ENCODE peak calls at places on chromosomes 16 and 17, in ten cellular contexts. B is stomach, I is cardiac fibroblast, W is lower leg skin, F is RWPE1, M is A549, D is mucosa of descending colon, G is kidney, V is IMR-90, T is PC-3. Q is an unnamed sample.
A peak's percentile ranks its signal among the peaks of the same experiment; 100 is the strongest.

GRCh38 chr17:5680766-5681165 is 96.5 kb upstream of the NLRP1 start:
- DNase-seq in B (no peak), I (no peak), W (no peak), F (no peak), M (no peak), D (no peak), G (no peak), V (no peak), T (no peak), Q (no peak)

GRCh38 chr16:68548947-68549346 is 9.9 kb downstream of the ZFP90 start:
- DNase-seq in B (no peak), I (no peak), W (no peak), F (no peak), M (no peak), D (no peak), G (no peak), V (no peak), T (no peak), Q (no peak)

GRCh38 chr17:9842057-9842758 is 16.5 kb downstream of the GLP2R start:
- DNase-seq in B (peak; percentile 27), I (peak; percentile 86), W (peak; percentile 88), F (no peak), M (peak; percentile 92), D (peak; percentile 29), G (no peak), V (peak; percentile 77), T (peak; percentile 62), Q (no peak)

GRCh38 chr16:72312862-72313261 is 140.9 kb upstream of the PMFBP1 start:
- DNase-seq in B (no peak), I (peak; percentile 22), W (no peak), F (no peak), M (no peak), D (no peak), G (no peak), V (peak; percentile 25), T (no peak), Q (no peak)

GRCh38 chr17:76427457-76428231 is 25.3 kb downstream of the UBE2O start:
- DNase-seq in B (no peak), I (peak; percentile 79), W (no peak), F (no peak), M (no peak), D (peak; percentile 53), G (no peak), V (peak; percentile 73), T (no peak), Q (no peak)

GRCh38 chr16:67199011-67199807 is at the start of gene ELMO3:
- DNase-seq in B (peak; percentile 86), I (no peak), W (peak; percentile 89), F (peak; percentile 89), M (no peak), D (peak; percentile 92), G (peak; percentile 87), V (no peak), T (no peak), Q (peak; percentile 71)

GRCh38 chr16:86061771-86062170 is 162.8 kb downstream of the IRF8 start:
- DNase-seq in B (no peak), I (no peak), W (no peak), F (no peak), M (no peak), D (no peak), G (peak; percentile 57), V (no peak), T (no peak), Q (no peak)

GRCh38 chr17:15377608-15378007 is 36.2 kb upstream of the TEKT3 start:
- DNase-seq in B (no peak), I (peak; percentile 81), W (no peak), F (no peak), M (no peak), D (no peak), G (no peak), V (peak; percentile 54), T (peak; percentile 97), Q (no peak)

GRCh38 chr17:40018211-40019121 is 3.2 kb downstream of the CSF3 start:
- DNase-seq in B (no peak), I (peak; percentile 55), W (no peak), F (no peak), M (no peak), D (peak; percentile 18), G (no peak), V (no peak), T (no peak), Q (no peak)

GRCh38 chr17:80260791-80261158 is at the start of gene RNF213:
- DNase-seq in B (peak; percentile 68), I (peak; percentile 50), W (peak; percentile 90), F (peak; percentile 67), M (no peak), D (peak; percentile 83), G (peak; percentile 87), V (no peak), T (peak; percentile 39), Q (peak; percentile 66)

GRCh38 chr17:35051579-35052239 is 11.8 kb downstream of the RFFL start:
- DNase-seq in B (no peak), I (no peak), W (no peak), F (no peak), M (no peak), D (no peak), G (no peak), V (peak; percentile 19), T (no peak), Q (no peak)

GRCh38 chr16:57619606-57620315 is 8.7 kb upstream of the ADGRG1 start:
- DNase-seq in B (peak; percentile 85), I (no peak), W (peak; percentile 90), F (peak; percentile 88), M (no peak), D (peak; percentile 90), G (peak; percentile 94), V (no peak), T (peak; percentile 61), Q (no peak)

GRCh38 chr16:194516-194915 is 14.3 kb downstream of the HBQ1 start:
- DNase-seq in B (no peak), I (no peak), W (no peak), F (no peak), M (no peak), D (no peak), G (no peak), V (peak; percentile 29), T (no peak), Q (no peak)

GRCh38 chr17:19238167-19238505 is 970 bp downstream of the EPN2 start:
- DNase-seq in B (peak; percentile 55), I (no peak), W (peak; percentile 88), F (peak; percentile 37), M (peak; percentile 31), D (peak; percentile 72), G (peak; percentile 82), V (no peak), T (peak; percentile 45), Q (peak; percentile 31)

GRCh38 chr17:1559743-1560581 is 2.6 kb downstream of the PITPNA start:
- DNase-seq in B (no peak), I (no peak), W (no peak), F (no peak), M (no peak), D (no peak), G (peak; percentile 75), V (no peak), T (no peak), Q (no peak)

GRCh38 chr16:23342083-23342640 is 40.1 kb downstream of the SCNN1B start:
- DNase-seq in B (no peak), I (no peak), W (no peak), F (no peak), M (no peak), D (no peak), G (no peak), V (no peak), T (no peak), Q (no peak)

GRCh38 chr16:89765292-89765810 is 44.0 kb downstream of the ZNF276 start:
- DNase-seq in B (no peak), I (no peak), W (no peak), F (no peak), M (no peak), D (peak; percentile 36), G (no peak), V (no peak), T (no peak), Q (no peak)

GRCh38 chr16:66741131-66741900 is 10.1 kb downstream of the DYNC1LI2 start:
- DNase-seq in B (peak; percentile 91), I (peak; percentile 94), W (peak; percentile 97), F (peak; percentile 87), M (peak; percentile 77), D (peak; percentile 79), G (peak; percentile 93), V (peak; percentile 88), T (peak; percentile 74), Q (peak; percentile 24)

GRCh38 chr16:19348578-19349315 is 63.2 kb downstream of the CLEC19A start:
- DNase-seq in B (peak; percentile 35), I (no peak), W (no peak), F (no peak), M (no peak), D (no peak), G (no peak), V (no peak), T (no peak), Q (no peak)

GRCh38 chr16:74660383-74660782 is 6.3 kb downstream of the RFWD3 start:
- DNase-seq in B (no peak), I (no peak), W (no peak), F (no peak), M (no peak), D (no peak), G (no peak), V (no peak), T (no peak), Q (no peak)

GRCh38 chr17:47847341-47848197 is 3.4 kb downstream of the SP6 start:
- DNase-seq in B (no peak), I (no peak), W (no peak), F (no peak), M (no peak), D (no peak), G (no peak), V (no peak), T (no peak), Q (no peak)

GRCh38 chr17:69103557-69104233 is 38.0 kb downstream of the ABCA6 start:
- DNase-seq in B (no peak), I (no peak), W (no peak), F (no peak), M (no peak), D (no peak), G (no peak), V (no peak), T (no peak), Q (no peak)
- TF ChIP-seq CTCF in B (no peak), I (no peak), W (no peak), F (no peak), M (no peak), D (no peak), G (no peak), V (no peak), T (no peak), Q (no peak)

GRCh38 chr16:49348408-49349176 is 25.0 kb upstream of the C16orf78 start:
- DNase-seq in B (no peak), I (no peak), W (peak; percentile 75), F (no peak), M (peak; percentile 13), D (no peak), G (no peak), V (no peak), T (no peak), Q (no peak)
- TF ChIP-seq CTCF in B (no peak), I (no peak), W (no peak), F (no peak), M (no peak), D (no peak), G (no peak), V (no peak), T (peak; percentile 12), Q (no peak)

GRCh38 chr16:26765087-26765486 is 301.6 kb upstream of the C16orf82 start:
- DNase-seq in B (no peak), I (no peak), W (no peak), F (no peak), M (peak; percentile 16), D (no peak), G (no peak), V (no peak), T (no peak), Q (peak; percentile 18)
- TF ChIP-seq CTCF in B (no peak), I (peak; percentile 25), W (no peak), F (no peak), M (no peak), D (no peak), G (peak; percentile 27), V (no peak), T (peak; percentile 18), Q (peak; percentile 33)

GRCh38 chr17:79109584-79109983 is 35.0 kb downstream of the ENGASE start:
- DNase-seq in B (no peak), I (no peak), W (no peak), F (no peak), M (no peak), D (no peak), G (no peak), V (no peak), T (peak; percentile 20), Q (peak; percentile 34)
- TF ChIP-seq CTCF in B (no peak), I (no peak), W (no peak), F (no peak), M (peak; percentile 50), D (no peak), G (no peak), V (no peak), T (peak; percentile 66), Q (no peak)